ENCODE peak calls at places on chromosomes 6 and 20, in ten cellular contexts. O, M, L, R, Q, B, X, C, H and Z are unnamed samples.

GRCh38 chr6:41536884-41537347 is 9.3 kb upstream of the FOXP4 start:
- DNase-seq in M (no peak), B (peak; percentile 38), C (no peak), Q (no peak), H (peak; percentile 64), X (peak; percentile 79), O (peak; percentile 85), R (peak; percentile 51), L (no peak), Z (no peak)

GRCh38 chr20:24629668-24630067 is 160.2 kb downstream of the SYNDIG1 start:
- DNase-seq in R (no peak), M (no peak), B (no peak), L (no peak), O (no peak), C (no peak), X (no peak), H (peak; percentile 75), Q (no peak), Z (no peak)

GRCh38 chr20:10523438-10523837 is 88.3 kb downstream of the SLX4IP start:
- DNase-seq in Q (no peak), B (no peak), M (no peak), H (no peak), X (no peak), O (no peak), C (no peak), R (peak; percentile 46), L (no peak), Z (no peak)

GRCh38 chr6:19329078-19329477 is 508.1 kb upstream of the ID4 start:
- DNase-seq in M (no peak), R (no peak), X (no peak), O (no peak), Q (no peak), B (no peak), H (no peak), L (no peak), C (no peak), Z (no peak)

GRCh38 chr20:35171438-35171752 is 477 bp upstream of the PROCR start:
- DNase-seq in H (no peak), C (no peak), O (no peak), M (no peak), X (no peak), Q (no peak), L (no peak), B (no peak), R (no peak), Z (no peak)

GRCh38 chr6:72952808-72953630 is 272.3 kb downstream of the KHDC1L start:
- DNase-seq in H (no peak), O (no peak), M (no peak), R (no peak), X (no peak), C (peak; percentile 51), B (peak; percentile 52), L (no peak), Q (no peak), Z (no peak)

GRCh38 chr6:131362696-131363095 is 210.3 kb upstream of the ARG1 start:
- DNase-seq in H (no peak), L (no peak), Q (no peak), M (no peak), X (no peak), O (no peak), B (no peak), R (no peak), C (no peak), Z (no peak)

GRCh38 chr20:3927486-3928291 is 38.5 kb downstream of the PANK2 start:
- DNase-seq in L (no peak), Q (no peak), M (no peak), C (peak; percentile 47), R (no peak), B (peak; percentile 71), X (no peak), O (no peak), H (no peak), Z (no peak)

GRCh38 chr6:28789553-28790083 is 134.2 kb downstream of the TRIM27 start:
- DNase-seq in B (no peak), R (peak; percentile 53), H (peak; percentile 61), C (peak; percentile 68), M (no peak), L (no peak), O (no peak), Q (no peak), X (peak; percentile 64), Z (no peak)

GRCh38 chr6:28782113-28782673 is 141.6 kb downstream of the TRIM27 start:
- DNase-seq in B (no peak), O (no peak), R (no peak), Q (no peak), X (no peak), M (no peak), C (no peak), L (no peak), H (no peak), Z (no peak)

GRCh38 chr6:28791002-28791383 is 132.8 kb downstream of the TRIM27 start:
- DNase-seq in H (no peak), O (no peak), C (no peak), X (no peak), L (no peak), B (no peak), R (no peak), M (no peak), Q (no peak), Z (no peak)

GRCh38 chr6:28785962-28786679 is 137.7 kb downstream of the TRIM27 start:
- DNase-seq in L (no peak), M (no peak), C (no peak), B (no peak), X (no peak), Q (no peak), O (no peak), R (no peak), H (no peak), Z (no peak)
- H3K27me3 ChIP-seq in L (peaks cover 16% of the 10 kb centered on the region), M (peaks cover 100% of the 10 kb centered on the region), C (peaks cover 32% of the 10 kb centered on the region), B (peaks cover 61% of the 10 kb centered on the region), X (no peaks in the 10 kb centered on the region), Q (no peaks in the 10 kb centered on the region), O (peaks cover 96% of the 10 kb centered on the region), R (no peaks in the 10 kb centered on the region), H (peaks cover 75% of the 10 kb centered on the region), Z (peaks cover 100% of the 10 kb centered on the region)

DNA sequence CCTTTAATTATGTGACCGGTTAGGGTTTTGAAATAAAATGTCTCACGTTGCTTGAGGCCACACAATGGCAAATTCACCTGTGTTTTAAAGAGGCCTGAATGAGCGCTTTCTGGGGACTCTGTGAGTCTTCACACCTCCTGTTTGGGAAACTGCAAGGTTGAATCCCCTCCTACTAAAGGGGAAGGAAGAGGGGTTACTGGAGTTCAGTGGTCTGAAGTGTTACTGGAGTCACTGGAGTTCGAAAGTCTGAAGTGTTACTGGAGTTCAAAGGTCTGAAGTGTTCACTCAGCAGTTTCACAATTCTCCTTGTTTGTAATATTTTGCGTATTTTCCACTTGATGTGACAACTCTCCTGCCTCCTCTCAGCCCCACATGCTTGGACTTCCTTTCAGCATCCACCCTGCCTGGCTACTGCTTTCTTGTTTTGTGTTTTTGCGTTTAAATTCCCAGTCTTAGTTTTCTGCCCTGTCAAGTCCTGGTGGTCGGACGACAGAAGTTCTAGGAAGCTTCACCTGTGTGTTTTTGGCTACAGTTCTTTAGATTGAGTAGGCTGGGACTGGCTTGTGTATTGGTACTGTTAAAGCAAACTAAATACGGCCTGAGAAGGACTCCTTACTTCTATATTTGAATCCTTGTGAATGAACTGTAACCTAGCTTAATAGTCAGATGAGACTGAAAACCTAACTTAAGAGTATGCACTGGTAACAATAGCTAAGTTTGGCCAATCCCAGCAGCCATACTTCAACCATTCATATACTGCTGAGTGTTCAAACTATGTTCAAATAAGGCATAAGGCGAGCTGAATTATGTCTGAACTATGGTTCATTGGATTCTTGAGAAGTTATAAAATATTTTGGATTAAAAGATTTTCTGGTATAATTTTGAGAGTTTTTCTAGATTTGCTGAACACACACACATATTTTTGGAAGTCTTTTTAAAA is 2.0 kb downstream of the SMPDL3A start:
- DNase-seq in R (no peak), O (no peak), C (peak; percentile 13), M (no peak), X (no peak), H (no peak), Q (no peak), L (no peak), B (no peak), Z (no peak)
- H3K4me3 ChIP-seq in R (peak overlapping the region; percentile 73), O (peak overlapping the region; percentile 77), C (peak overlapping the region; percentile 63), M (peak overlapping the region; percentile 86), X (peak overlapping the region; percentile 80), H (peak overlapping the region; percentile 88), Q (peak overlapping the region; percentile 88), L (no peak overlapping the region), B (peak overlapping the region; percentile 90), Z (peak overlapping the region; percentile 88)

GRCh38 chr20:61857884-61858283 is 207.8 kb downstream of the TAF4 start:
- DNase-seq in M (no peak), H (no peak), O (no peak), R (no peak), C (no peak), B (no peak), L (no peak), X (no peak), Q (no peak), Z (no peak)

GRCh38 chr20:61853073-61854005 is 212.3 kb downstream of the TAF4 start:
- DNase-seq in O (no peak), X (no peak), C (no peak), L (no peak), M (no peak), R (no peak), H (no peak), B (no peak), Q (no peak), Z (no peak)

GRCh38 chr20:61859712-61860111 is 206.0 kb downstream of the TAF4 start:
- DNase-seq in O (no peak), R (no peak), X (no peak), M (no peak), Q (no peak), C (no peak), B (no peak), L (no peak), H (no peak), Z (no peak)

GRCh38 chr20:61857414-61857775 is 208.3 kb downstream of the TAF4 start:
- DNase-seq in O (no peak), R (no peak), X (no peak), Q (no peak), B (no peak), L (no peak), H (no peak), C (no peak), M (no peak), Z (no peak)

DNA sequence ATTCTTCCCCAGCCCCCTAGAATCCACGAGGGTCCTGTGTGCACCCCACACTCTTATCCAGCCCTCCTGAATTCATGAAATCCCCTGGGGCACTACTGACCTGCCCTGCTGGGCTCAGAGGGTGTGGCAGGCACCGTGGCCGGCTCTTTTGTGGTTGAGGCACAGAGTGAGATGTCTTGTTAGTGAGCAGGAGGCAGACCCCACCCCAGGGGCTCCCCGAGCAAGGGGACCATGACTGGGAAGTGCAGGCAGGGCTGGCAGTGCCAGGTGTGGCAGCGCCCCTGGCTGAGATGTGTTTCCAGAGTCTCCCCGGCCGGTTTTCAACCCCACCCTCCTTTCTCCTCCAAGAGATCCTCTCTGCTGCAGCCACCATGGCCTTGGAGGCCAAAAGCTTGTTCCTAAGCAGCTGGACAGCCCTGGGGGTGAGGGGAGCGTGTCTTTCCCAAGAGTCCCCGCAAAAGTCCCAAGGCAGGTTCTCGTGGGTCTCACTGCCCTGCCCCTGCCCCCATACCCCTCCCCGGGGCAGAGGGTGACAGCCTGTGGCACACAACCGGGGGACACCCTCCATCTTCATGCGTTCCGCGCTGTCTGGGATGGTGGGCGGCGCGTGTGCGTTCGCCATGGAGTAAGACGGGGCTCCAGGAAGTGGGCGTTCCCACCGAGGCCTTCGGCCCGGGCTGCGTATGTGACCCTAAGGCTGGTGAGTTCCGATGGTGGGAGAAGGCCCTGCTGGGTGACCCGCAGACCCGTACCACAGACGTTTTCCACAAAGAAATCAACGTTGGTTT is 208.9 kb downstream of the TAF4 start:
- DNase-seq in C (no peak), R (no peak), L (no peak), B (no peak), Q (no peak), O (no peak), H (no peak), X (no peak), M (no peak), Z (no peak)
- H3K27me3 ChIP-seq in C (no peaks in the 10 kb centered on the region), R (no peaks in the 10 kb centered on the region), L (no peaks in the 10 kb centered on the region), B (no peaks in the 10 kb centered on the region), Q (no peaks in the 10 kb centered on the region), O (peaks cover 10% of the 10 kb centered on the region), H (peaks cover 6% of the 10 kb centered on the region), X (peaks cover 95% of the 10 kb centered on the region), M (peaks cover 9% of the 10 kb centered on the region), Z (no peaks in the 10 kb centered on the region)

DNA sequence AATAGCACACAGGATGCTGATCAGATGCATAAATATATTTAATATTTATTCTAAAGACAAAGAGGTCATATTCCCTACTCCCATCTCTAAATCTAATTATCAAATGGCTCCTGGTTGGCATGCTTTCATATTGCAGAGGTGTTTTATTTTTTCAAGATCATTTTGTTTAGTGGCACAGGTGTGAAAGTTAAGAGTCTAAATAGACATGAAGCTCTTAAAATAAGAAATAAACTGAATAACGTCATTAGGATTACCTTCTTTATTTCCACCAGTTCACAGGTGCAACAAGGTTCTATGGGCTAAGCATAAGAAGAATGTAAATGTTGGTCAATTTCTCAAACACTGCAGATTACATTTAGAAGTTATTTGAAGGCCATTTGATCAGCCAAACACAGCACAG is 7.1 kb upstream of the CYP24A1 start:
- DNase-seq in Q (no peak), C (no peak), O (no peak), H (no peak), L (no peak), B (no peak), R (no peak), X (no peak), M (no peak), Z (no peak)
- H3K4me3 ChIP-seq in Q (no peak overlapping the region), C (no peak overlapping the region), O (no peak overlapping the region), H (no peak overlapping the region), L (no peak overlapping the region), B (no peak overlapping the region), R (no peak overlapping the region), X (no peak overlapping the region), M (no peak overlapping the region), Z (no peak overlapping the region)